ENCODE peak calls at places on chromosomes 13 and 19, in six cellular contexts. I is GM12878, R is choroid plexus epithelial cell, H is foreskin fibroblast, A is Peyer's patch, E is AG09309. Y is an unnamed sample.
A peak's percentile ranks its signal among the peaks of the same experiment; 100 is the strongest.

GRCh38 chr19:48135411-48135810 is 24.8 kb upstream of the PLA2G4C start:
- DNase-seq in I (no peak), R (no peak), H (peak; percentile 25), E (no peak), A (no peak), Y (no peak)

GRCh38 chr13:63516124-63516523 is 2100.5 kb upstream of the PCDH20 start:
- DNase-seq in E (no peak), R (peak; percentile 28), A (no peak), I (no peak), H (no peak), Y (no peak)

GRCh38 chr19:13986348-13986904 is 19.7 kb downstream of the RFX1 start:
- DNase-seq in A (peak; percentile 98), H (peak; percentile 87), R (peak; percentile 78), I (peak; percentile 93), E (no peak), Y (no peak)

GRCh38 chr13:113855012-113855921 is 8.6 kb downstream of the GAS6 start:
- DNase-seq in I (no peak), H (no peak), R (no peak), E (no peak), A (peak; percentile 76), Y (no peak)

GRCh38 chr13:109036091-109036490 is 406.7 kb downstream of the MYO16 start:
- DNase-seq in I (no peak), E (no peak), A (no peak), R (peak; percentile 3), H (peak; percentile 10), Y (no peak)

GRCh38 chr19:44757735-44758505 is 9.4 kb downstream of the BCL3 start:
- DNase-seq in E (no peak), A (no peak), H (peak; percentile 93), R (peak; percentile 75), I (no peak), Y (no peak)

GRCh38 chr19:49468746-49469447 is 5.1 kb upstream of the FLT3LG start:
- DNase-seq in E (no peak), H (peak; percentile 78), I (peak; percentile 97), R (peak; percentile 66), A (peak; percentile 94), Y (no peak)

GRCh38 chr19:57559008-57559403 is 657 bp downstream of the ZNF550 start:
- DNase-seq in E (no peak), H (peak; percentile 63), R (peak; percentile 44), I (no peak), A (no peak), Y (no peak)

GRCh38 chr13:96075953-96076543 is 13.9 kb upstream of the HS6ST3 start:
- DNase-seq in H (peak; percentile 51), A (no peak), I (no peak), R (peak; percentile 58), E (no peak), Y (no peak)

GRCh38 chr19:10699650-10700335 is 1.4 kb upstream of the QTRT1 start:
- DNase-seq in H (peak; percentile 78), I (peak; percentile 35), E (no peak), A (peak; percentile 87), R (peak; percentile 79), Y (no peak)

GRCh38 chr19:19316082-19316481 is 4.2 kb downstream of the SUGP1 start:
- DNase-seq in E (no peak), I (no peak), R (no peak), H (peak; percentile 12), A (no peak), Y (no peak)

GRCh38 chr19:19321143-19321577 is 531 bp downstream of the MAU2 start:
- DNase-seq in I (no peak), H (peak; percentile 37), E (no peak), R (peak; percentile 27), A (no peak), Y (no peak)

GRCh38 chr19:19319725-19320361 is 466 bp downstream of the SUGP1 start:
- DNase-seq in A (no peak), R (no peak), I (no peak), E (no peak), H (no peak), Y (no peak)

GRCh38 chr19:19324059-19324755 is 3.6 kb downstream of the MAU2 start:
- DNase-seq in E (no peak), H (no peak), R (no peak), A (no peak), I (no peak), Y (no peak)

DNA sequence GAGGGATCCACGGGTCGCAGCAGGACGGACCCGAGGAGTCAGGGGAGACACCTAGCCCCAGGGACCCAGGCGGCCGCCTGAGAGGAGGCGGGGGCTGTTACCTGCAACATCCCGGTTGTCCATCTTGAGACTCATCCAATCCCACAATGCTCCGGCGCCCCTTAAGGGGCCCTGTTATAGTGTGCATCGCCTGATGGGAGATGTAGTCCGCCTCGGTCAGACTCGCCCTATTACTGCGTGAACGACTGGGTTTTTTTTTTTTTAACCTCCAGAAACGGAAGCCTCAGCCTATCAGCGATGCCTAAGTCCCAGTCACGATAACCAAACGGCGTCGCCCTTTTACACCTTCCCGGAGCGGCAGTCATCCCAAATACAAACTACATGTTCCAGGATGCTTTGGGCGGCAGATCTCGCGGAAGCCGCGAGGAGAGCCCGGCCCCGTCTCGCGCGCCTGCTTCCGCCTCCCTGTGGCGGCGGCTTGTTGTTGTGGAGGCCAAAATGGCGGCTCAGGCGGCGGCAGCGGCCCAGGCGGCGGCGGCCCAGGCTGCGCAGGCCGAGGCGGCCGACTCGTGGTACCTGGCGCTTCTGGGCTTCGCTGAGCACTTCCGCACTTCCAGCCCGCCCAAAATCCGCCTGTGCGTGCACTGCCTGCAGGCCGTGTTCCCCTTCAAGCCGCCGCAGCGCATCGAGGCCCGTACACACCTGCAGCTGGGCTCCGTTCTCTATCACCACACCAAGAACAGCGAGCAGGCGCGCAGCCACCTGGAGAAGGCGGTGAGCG is at the start of the genes MAU2 and SUGP1:
- DNase-seq in E (peak; percentile 46), H (peak; percentile 96), A (peak; percentile 95), R (peak; percentile 95), I (peak; percentile 80), Y (peak; percentile 41)
- TF ChIP-seq CTCF in E (peak; percentile 37), H (peak; percentile 21), A (peak; percentile 61), R (peak; percentile 36), I (no peak), Y (peak; percentile 60)

GRCh38 chr19:41957838-41958366 is 1.2 kb downstream of the RABAC1 start:
- DNase-seq in R (peak; percentile 90), I (no peak), H (peak; percentile 94), E (peak; percentile 46), A (peak; percentile 87), Y (peak; percentile 33)

GRCh38 chr19:41956621-41957020 is 2.5 kb downstream of the RABAC1 start:
- DNase-seq in A (no peak), I (no peak), E (no peak), H (no peak), R (no peak), Y (no peak)

GRCh38 chr19:41958367-41959055 is 610 bp downstream of the RABAC1 start:
- DNase-seq in A (peak; percentile 96), H (peak; percentile 85), E (no peak), R (peak; percentile 82), I (no peak), Y (no peak)

GRCh38 chr19:41955521-41955920 is 3.6 kb downstream of the RABAC1 start:
- DNase-seq in R (no peak), A (no peak), H (no peak), E (no peak), I (no peak), Y (no peak)

DNA sequence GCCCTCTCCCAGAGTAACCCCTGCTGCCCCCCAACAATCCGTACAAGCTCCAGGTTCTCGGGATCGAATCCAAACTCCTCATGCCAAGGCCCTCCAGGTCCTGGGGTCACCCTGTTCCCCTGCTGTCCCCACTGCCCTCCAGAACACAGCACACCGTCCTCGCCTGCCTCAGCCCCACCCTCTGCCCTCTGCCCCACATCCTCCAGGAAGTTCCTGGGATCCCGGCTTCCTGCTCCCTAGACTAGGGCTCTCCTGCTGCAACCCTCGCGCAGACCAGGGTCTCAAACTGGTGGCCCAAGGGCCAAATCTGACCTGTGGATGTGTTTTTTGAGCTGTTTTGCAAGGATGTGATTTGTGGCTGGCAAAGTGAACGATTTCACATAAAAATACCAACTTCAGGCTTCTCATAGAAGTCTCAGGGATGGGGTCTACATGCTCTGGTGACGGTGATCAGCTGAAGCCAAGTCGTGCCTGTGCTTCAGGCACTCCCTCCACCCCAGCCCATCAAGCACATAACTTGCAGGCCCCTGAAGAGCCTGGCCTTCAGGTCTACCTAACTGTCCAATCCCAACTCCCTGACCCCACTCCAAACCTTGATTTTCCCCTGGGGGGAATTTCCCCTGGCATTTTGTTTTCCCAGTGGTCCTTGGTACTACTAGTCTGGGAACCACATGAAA is 1.8 kb downstream of the RABAC1 start:
- DNase-seq in E (no peak), A (peak; percentile 74), H (no peak), R (no peak), I (no peak), Y (no peak)
- H3K4me3 ChIP-seq in E (no peak overlapping the region), A (peak overlapping the region; percentile 96), H (peak overlapping the region; percentile 100), R (peak overlapping the region; percentile 90), I (no peak overlapping the region), Y (peak overlapping the region; percentile 98)

GRCh38 chr19:17183271-17183757 is 31.8 kb upstream of the USE1 start:
- DNase-seq in A (no peak), I (no peak), E (no peak), H (no peak), R (no peak), Y (no peak)
- TF ChIP-seq CTCF in A (no peak), I (peak; percentile 34), E (no peak), H (no peak), R (peak; percentile 16), Y (no peak)

GRCh38 chr13:41006296-41006695 is 12.8 kb downstream of the ELF1 start:
- DNase-seq in R (no peak), A (no peak), H (no peak), E (no peak), I (no peak), Y (no peak)

GRCh38 chr13:41007359-41008118 is 11.6 kb downstream of the ELF1 start:
- DNase-seq in A (no peak), E (no peak), H (peak; percentile 72), I (no peak), R (peak; percentile 36), Y (no peak)

GRCh38 chr13:41008349-41008980 is 10.7 kb downstream of the ELF1 start:
- DNase-seq in I (no peak), E (peak; percentile 42), R (peak; percentile 82), A (no peak), H (peak; percentile 84), Y (peak; percentile 36)

GRCh38 chr13:41005709-41006108 is 13.4 kb downstream of the ELF1 start:
- DNase-seq in I (no peak), E (no peak), R (no peak), H (no peak), A (no peak), Y (no peak)

GRCh38 chr13:41006951-41007350 is 12.2 kb downstream of the ELF1 start:
- DNase-seq in A (no peak), H (no peak), I (no peak), E (no peak), R (no peak), Y (no peak)
- H3K4me3 ChIP-seq in A (no peak overlapping the region), H (no peak overlapping the region), I (peak overlapping the region; percentile 45), E (no peak overlapping the region), R (no peak overlapping the region), Y (no peak overlapping the region)

DNA sequence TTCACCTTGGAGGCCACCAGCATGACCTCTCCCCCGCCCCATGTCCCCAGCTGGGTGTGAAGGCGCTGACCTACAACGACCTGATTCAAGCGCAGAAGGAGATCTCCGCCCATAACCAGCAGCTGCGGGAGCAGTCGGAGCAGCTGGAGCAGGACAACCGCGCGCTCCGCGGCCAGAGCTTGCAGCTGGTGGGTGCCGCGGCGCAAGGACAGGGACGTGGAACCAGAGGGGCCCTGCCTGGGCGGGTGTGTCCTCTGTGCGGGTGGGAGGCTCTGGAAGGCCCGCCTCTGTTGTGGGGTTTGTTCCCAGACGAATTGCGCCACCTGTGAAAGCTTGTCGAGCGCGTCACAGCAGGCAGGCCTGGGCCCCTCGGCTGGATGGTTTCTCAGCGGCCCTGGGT is 22.3 kb downstream of the PLEKHJ1 start:
- DNase-seq in A (no peak), H (no peak), E (no peak), I (no peak), R (no peak), Y (no peak)
- TF ChIP-seq CTCF in A (no peak), H (no peak), E (no peak), I (no peak), R (no peak), Y (no peak)

Y was measured in AG04449.